ENCODE peak calls at places on chromosome 4, in five cellular contexts. F is lower lobe of right lung, Z is pancreas, Q is right atrium auricular region, S is foreskin keratinocyte. K is an unnamed sample.

GRCh38 chr4:7699040-7699439 is 240.6 kb downstream of the AFAP1 start:
- DNase-seq in F (no peak), Z (no peak), Q (no peak), S (no peak), K (no peak)

GRCh38 chr4:112633477-112634235 is 3.1 kb downstream of the ZGRF1 start:
- DNase-seq in F (no peak), Z (no peak), Q (no peak), S (no peak), K (peak)

GRCh38 chr4:157048248-157048647 is 27.7 kb upstream of the GLRB start:
- DNase-seq in F (no peak), Z (no peak), Q (peak), S (no peak), K (no peak)

GRCh38 chr4:1381944-1382541 is 24.2 kb downstream of the NKX1-1 start:
- DNase-seq in F (peak), Z (peak), Q (no peak), S (no peak), K (no peak)

GRCh38 chr4:83252782-83253405 is 31.7 kb downstream of the COQ2 start:
- DNase-seq in F (peak), Z (no peak), Q (no peak), S (no peak), K (peak)

GRCh38 chr4:3679071-3679825 is 86.9 kb upstream of the ADRA2C start:
- DNase-seq in F (peak), Z (peak), Q (no peak), S (no peak), K (no peak)

GRCh38 chr4:185778307-185778706 is 33.7 kb downstream of the SORBS2 start:
- DNase-seq in F (no peak), Z (no peak), Q (no peak), S (peak), K (peak)

GRCh38 chr4:71209161-71209560 is 129.7 kb upstream of the SLC4A4 start:
- DNase-seq in F (no peak), Z (no peak), Q (no peak), S (peak), K (no peak)

GRCh38 chr4:65089666-65090065 is 580.6 kb downstream of the EPHA5 start:
- DNase-seq in F (no peak), Z (no peak), Q (no peak), S (peak), K (no peak)

GRCh38 chr4:159428975-159429692 is 326.3 kb downstream of the RAPGEF2 start:
- DNase-seq in F (no peak), Z (no peak), Q (no peak), S (no peak), K (no peak)

GRCh38 chr4:120924931-120925330 is 2.4 kb upstream of the PRDM5 start:
- DNase-seq in F (no peak), Z (no peak), Q (no peak), S (no peak), K (no peak)

GRCh38 chr4:27187786-27188185 is 327.1 kb downstream of the STIM2 start:
- DNase-seq in F (no peak), Z (no peak), Q (no peak), S (no peak), K (no peak)

GRCh38 chr4:164874791-164875190 is 2.2 kb upstream of the APELA start:
- DNase-seq in F (no peak), Z (no peak), Q (no peak), S (peak), K (peak)

GRCh38 chr4:184232212-184232611 is 14.5 kb upstream of the ENPP6 start:
- DNase-seq in F (no peak), Z (no peak), Q (no peak), S (no peak), K (no peak)

GRCh38 chr4:14879643-14880042 is 122.6 kb upstream of the CPEB2 start:
- DNase-seq in F (no peak), Z (no peak), Q (no peak), S (peak), K (peak)

GRCh38 chr4:167578906-167579305 is 344.6 kb upstream of the SPOCK3 start:
- DNase-seq in F (no peak), Z (no peak), Q (no peak), S (no peak), K (no peak)

GRCh38 chr4:96955226-96955625 is 1115.3 kb downstream of the PDHA2 start:
- DNase-seq in F (no peak), Z (no peak), Q (no peak), S (no peak), K (no peak)

GRCh38 chr4:69708211-69708610 is 52.2 kb downstream of the SULT1B1 start:
- DNase-seq in F (no peak), Z (no peak), Q (no peak), S (no peak), K (peak)

GRCh38 chr4:88820723-88821368 is 123.2 kb upstream of the NAP1L5 start:
- DNase-seq in F (no peak), Z (no peak), Q (no peak), S (no peak), K (no peak)

GRCh38 chr4:70187216-70187615 is 8.3 kb upstream of the ODAM start:
- DNase-seq in F (no peak), Z (no peak), Q (no peak), S (no peak), K (no peak)

GRCh38 chr4:190014771-190015537 is 12.1 kb downstream of the FRG2 start:
- DNase-seq in F (peak), Z (peak), Q (no peak), S (no peak), K (no peak)

GRCh38 chr4:5165419-5166369 is 114.4 kb downstream of the STK32B start:
- DNase-seq in F (no peak), Z (no peak), Q (no peak), S (peak), K (no peak)

GRCh38 chr4:25021206-25021605 is 9.5 kb downstream of the LGI2 start:
- DNase-seq in F (no peak), Z (no peak), Q (no peak), S (no peak), K (no peak)

GRCh38 chr4:135186002-135186401 is 984.4 kb upstream of the PABPC4L start:
- DNase-seq in F (no peak), Z (no peak), Q (no peak), S (no peak), K (no peak)

GRCh38 chr4:165621983-165622382 is 243.2 kb downstream of the CPE start:
- DNase-seq in F (no peak), Z (no peak), Q (no peak), S (peak), K (peak)

GRCh38 chr4:113639311-113639710 is 122.2 kb downstream of the CAMK2D start:
- DNase-seq in F (no peak), Z (no peak), Q (no peak), S (no peak), K (no peak)

GRCh38 chr4:113106076-113106475 is 56.6 kb downstream of the ANK2 start:
- DNase-seq in F (no peak), Z (no peak), Q (no peak), S (no peak), K (peak)

GRCh38 chr4:140926672-140927071 is 170.5 kb upstream of the TBC1D9 start:
- DNase-seq in F (no peak), Z (no peak), Q (no peak), S (no peak), K (no peak)

GRCh38 chr4:48664938-48665337 is 115.1 kb downstream of the FRYL start:
- DNase-seq in F (no peak), Z (no peak), Q (no peak), S (no peak), K (peak)

GRCh38 chr4:29047341-29048041 is 1672.7 kb upstream of the PCDH7 start:
- DNase-seq in F (peak), Z (no peak), Q (no peak), S (no peak), K (no peak)

GRCh38 chr4:112923514-112923913 is 125.9 kb upstream of the ANK2 start:
- DNase-seq in F (no peak), Z (no peak), Q (no peak), S (no peak), K (no peak)

GRCh38 chr4:189215574-189215973 is 725.1 kb upstream of the FRG1 start:
- DNase-seq in F (no peak), Z (no peak), Q (no peak), S (no peak), K (no peak)

GRCh38 chr4:125704726-125705125 is 390.0 kb downstream of the FAT4 start:
- DNase-seq in F (no peak), Z (no peak), Q (no peak), S (no peak), K (no peak)

GRCh38 chr4:76305971-76306881 is at the start of gene STBD1:
- DNase-seq in F (peak), Z (peak), Q (no peak), S (peak), K (peak)
- H3K27ac ChIP-seq in F (peak), Z (peak), Q (peak), S (peak), K (peak)

GRCh38 chr4:23889368-23889767 is 479 bp downstream of the PPARGC1A start:
- DNase-seq in F (no peak), Z (no peak), Q (no peak), S (no peak), K (no peak)

GRCh38 chr4:23889814-23890269 is at the start of gene PPARGC1A:
- DNase-seq in F (peak), Z (peak), Q (peak), S (no peak), K (no peak)

GRCh38 chr4:23888421-23889319 is 1.2 kb downstream of the PPARGC1A start:
- DNase-seq in F (no peak), Z (no peak), Q (no peak), S (no peak), K (no peak)

GRCh38 chr4:23887173-23887572 is 2.7 kb downstream of the PPARGC1A start:
- DNase-seq in F (no peak), Z (no peak), Q (no peak), S (no peak), K (no peak)

DNA sequence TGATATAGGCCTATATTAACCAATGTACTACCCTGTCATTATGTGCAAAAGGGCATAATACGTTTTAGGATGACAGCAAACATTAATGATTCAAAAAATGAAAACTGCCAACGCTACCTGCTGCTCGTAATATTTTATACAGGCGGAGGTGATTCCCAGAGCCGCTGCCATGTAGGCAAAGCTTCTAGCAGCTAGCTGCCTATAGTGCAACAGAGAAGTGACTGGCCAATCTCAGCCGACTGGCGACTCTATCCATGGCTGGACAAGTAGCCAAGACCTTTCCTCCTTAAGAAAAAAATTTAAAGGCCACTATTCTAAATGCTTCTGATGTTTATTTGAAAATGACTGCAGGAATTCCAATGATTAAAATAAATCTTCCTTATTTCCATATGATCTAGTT is 1.9 kb downstream of the PPARGC1A start:
- DNase-seq in F (no peak), Z (no peak), Q (no peak), S (no peak), K (no peak)
- TF ChIP-seq CTCF in F (no peak), Z (no peak), Q (no peak), S (no peak), K (no peak)

GRCh38 chr4:33453436-33453835 is 2733.3 kb downstream of the PCDH7 start:
- DNase-seq in F (no peak), Z (no peak), Q (no peak), S (no peak), K (no peak)

GRCh38 chr4:33453916-33454315 is 2733.7 kb downstream of the PCDH7 start:
- DNase-seq in F (no peak), Z (no peak), Q (no peak), S (peak), K (no peak)
- H3K27ac ChIP-seq in F (no peak), Z (no peak), Q (no peak), S (no peak), K (peak)

GRCh38 chr4:152352215-152352614 is 183.7 kb downstream of the FBXW7 start:
- DNase-seq in F (no peak), Z (no peak), Q (no peak), S (no peak), K (no peak)

GRCh38 chr4:152351080-152351479 is 184.8 kb downstream of the FBXW7 start:
- DNase-seq in F (no peak), Z (no peak), Q (no peak), S (no peak), K (no peak)

GRCh38 chr4:152346979-152347378 is 188.9 kb downstream of the FBXW7 start:
- DNase-seq in F (no peak), Z (no peak), Q (no peak), S (no peak), K (no peak)

GRCh38 chr4:152352645-152353116 is 183.2 kb downstream of the FBXW7 start:
- DNase-seq in F (no peak), Z (no peak), Q (peak), S (peak), K (peak)

DNA sequence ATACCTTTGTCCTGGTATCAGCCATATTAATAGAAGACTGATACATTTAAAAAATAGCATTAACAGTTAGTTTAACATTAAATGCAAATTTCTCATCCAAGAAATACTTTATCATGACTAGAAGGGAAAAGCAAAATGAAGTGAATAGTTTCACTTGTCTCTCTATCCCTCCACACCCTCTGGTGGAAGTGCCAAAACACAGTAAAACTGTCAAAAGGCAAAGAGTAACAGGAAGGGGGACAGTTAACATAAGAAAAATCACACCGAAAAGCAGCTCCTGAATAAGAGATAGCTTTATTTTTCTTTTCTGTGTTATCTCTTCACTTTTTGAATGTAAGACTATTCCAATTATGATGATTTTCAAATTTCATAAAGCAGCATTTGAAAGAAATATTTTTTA is 187.2 kb downstream of the FBXW7 start:
- DNase-seq in F (no peak), Z (no peak), Q (no peak), S (no peak), K (no peak)
- TF ChIP-seq CTCF in F (no peak), Z (no peak), Q (peak), S (peak), K (peak)